ENCODE peak calls at places on chromosomes 7 and 10, in eight cellular contexts. S is stimulated activated naive CD8-positive, alpha-beta T cell treated with anti-CD3 and anti-CD28 coated beads, Interleukin-15, Interleukin-2, amounts not matched to agents 100 U/mL and 50 U/mL, for 24 hours; U is dermis microvascular lymphatic vessel endothelial cell; J is NCI-H1092; G is iPS DF 19.7; V is LoVo; B is thoracic aorta; R is cardiac muscle cell. Y is an unnamed sample.

GRCh38 chr10:34116780-34117179 is 698.3 kb downstream of the PARD3 start:
- DNase-seq in S (no peak), U (no peak), J (no peak), G (no peak), V (no peak), B (no peak), R (peak), Y (no peak)

GRCh38 chr10:47287805-47288204 is 12.2 kb upstream of the GDF10 start:
- DNase-seq in S (no peak), U (no peak), J (no peak), G (no peak), V (no peak), B (no peak), R (no peak), Y (no peak)

GRCh38 chr7:55130554-55131198 is 111.9 kb downstream of the EGFR start:
- DNase-seq in S (no peak), U (no peak), J (no peak), G (no peak), V (no peak), B (no peak), R (no peak), Y (no peak)

GRCh38 chr10:24711465-24711864 is 12.2 kb downstream of the ARHGAP21 start:
- DNase-seq in S (no peak), U (no peak), J (no peak), G (no peak), V (no peak), B (no peak), R (no peak), Y (no peak)

GRCh38 chr10:30454744-30455498 is 20.9 kb downstream of the MAP3K8 start:
- DNase-seq in S (no peak), U (peak), J (no peak), G (no peak), V (no peak), B (no peak), R (no peak), Y (peak)

GRCh38 chr7:86328801-86329433 is 314.8 kb upstream of the GRM3 start:
- DNase-seq in S (no peak), U (no peak), J (no peak), G (no peak), V (no peak), B (no peak), R (no peak), Y (no peak)

GRCh38 chr10:65358565-65358964 is 1567.3 kb upstream of the LRRTM3 start:
- DNase-seq in S (no peak), U (no peak), J (no peak), G (no peak), V (no peak), B (no peak), R (peak), Y (peak)

GRCh38 chr7:71982847-71983246 is 429.3 kb downstream of the CALN1 start:
- DNase-seq in S (no peak), U (no peak), J (no peak), G (no peak), V (no peak), B (no peak), R (no peak), Y (no peak)

GRCh38 chr10:88881335-88881734 is 1.3 kb downstream of the STAMBPL1 start:
- DNase-seq in S (no peak), U (no peak), J (no peak), G (no peak), V (no peak), B (no peak), R (no peak), Y (peak)

GRCh38 chr7:76292206-76292573 is 10.3 kb upstream of the HSPB1 start:
- DNase-seq in S (no peak), U (peak), J (no peak), G (no peak), V (no peak), B (no peak), R (no peak), Y (peak)

GRCh38 chr7:34128762-34129161 is 223.4 kb downstream of the BMPER start:
- DNase-seq in S (no peak), U (no peak), J (no peak), G (no peak), V (no peak), B (no peak), R (no peak), Y (no peak)

GRCh38 chr7:10908600-10908999 is 65.1 kb upstream of the PHF14 start:
- DNase-seq in S (no peak), U (no peak), J (no peak), G (peak), V (no peak), B (no peak), R (no peak), Y (no peak)

GRCh38 chr7:55794527-55794926 is 68.0 kb downstream of the SEPTIN14 start:
- DNase-seq in S (no peak), U (no peak), J (no peak), G (no peak), V (peak), B (no peak), R (no peak), Y (no peak)

GRCh38 chr7:111753968-111754367 is 191.7 kb upstream of the IMMP2L start:
- DNase-seq in S (no peak), U (no peak), J (no peak), G (no peak), V (no peak), B (no peak), R (no peak), Y (no peak)